ENCODE peak calls at places on chromosomes 11 and 22, in seven cellular contexts. O is M059J; L is stimulated activated CD8-positive, alpha-beta memory T cell treated with anti-CD3 and anti-CD28 coated beads, Interleukin-4, amount 100 ng/mL, for 4 hours; S is HTR-8/SVneo; N is RCC 7860; W is activated CD8-positive, alpha-beta T cell treated with anti-CD3 and anti-CD28 coated beads for 36 hours; U is nucleus accumbens. C is an unnamed sample.

GRCh38 chr11:120149246-120149645 is 11.3 kb upstream of the TRIM29 start:
- DNase-seq in N (no peak), W (no peak), L (no peak), U (no peak), S (no peak), O (no peak), C (no peak)

GRCh38 chr11:122714484-122714883 is 59.0 kb downstream of the UBASH3B start:
- DNase-seq in U (no peak), N (no peak), S (no peak), L (no peak), W (no peak), O (no peak), C (no peak)

GRCh38 chr22:46661221-46661851 is 41.1 kb downstream of the GRAMD4 start:
- DNase-seq in U (no peak), L (peak), N (peak), S (peak), O (peak), W (peak), C (peak)

GRCh38 chr11:9571071-9571765 is 2.3 kb upstream of the WEE1 start:
- DNase-seq in U (no peak), O (no peak), L (no peak), W (no peak), S (no peak), N (no peak), C (no peak)

GRCh38 chr11:108574675-108575074 is 18.9 kb downstream of the EXPH5 start:
- DNase-seq in N (no peak), W (no peak), S (no peak), U (no peak), O (no peak), L (no peak), C (no peak)

GRCh38 chr11:65499713-65500261 is 942 bp downstream of the MALAT1 start:
- DNase-seq in O (no peak), N (peak), L (no peak), W (no peak), U (no peak), S (no peak), C (no peak)

GRCh38 chr11:1155274-1155693 is 2.5 kb upstream of the MUC5AC start:
- DNase-seq in O (no peak), W (no peak), N (peak), S (no peak), L (no peak), U (no peak), C (no peak)

GRCh38 chr11:8956860-8957259 is 7.4 kb downstream of the TMEM9B start:
- DNase-seq in L (no peak), O (peak), N (no peak), U (no peak), S (no peak), W (peak), C (no peak)

GRCh38 chr22:33476716-33477115 is 418.5 kb upstream of the SYN3 start:
- DNase-seq in W (no peak), S (no peak), L (no peak), U (no peak), N (peak), O (peak), C (peak)

GRCh38 chr11:94938399-94939055 is 34.8 kb downstream of the CWC15 start:
- DNase-seq in O (peak), W (no peak), S (no peak), U (no peak), N (no peak), L (no peak), C (no peak)